ENCODE peak calls at places on chromosomes 3 and 15, in eight cellular contexts. A, G, J, L, Y, P, C and H are unnamed samples. For H3K4me1, the result is how much of the 10 kb centered on the place peaks cover.

GRCh38 chr15:67135494-67135893 is 70.1 kb downstream of the SMAD3 start:
- DNase-seq in A (peak), G (no peak), J (peak), L (peak), Y (no peak), P (no peak), C (peak), H (no peak)

GRCh38 chr3:104750581-104750980 is 616.1 kb upstream of the ALCAM start:
- DNase-seq in A (no peak), G (no peak), J (peak), L (no peak), Y (no peak), P (no peak), C (no peak), H (no peak)

GRCh38 chr3:25899352-25900101 is 109.6 kb downstream of the OXSM start:
- DNase-seq in A (no peak), G (no peak), J (no peak), L (no peak), Y (no peak), P (no peak), C (no peak), H (no peak)

GRCh38 chr15:59941612-59942011 is 62.5 kb upstream of the FOXB1 start:
- DNase-seq in A (no peak), G (no peak), J (no peak), L (no peak), Y (no peak), P (no peak), C (no peak), H (peak)

GRCh38 chr3:59163953-59164352 is 114.1 kb upstream of the CFAP20DC start:
- DNase-seq in A (no peak), G (no peak), J (peak), L (no peak), Y (no peak), P (no peak), C (no peak), H (no peak)

GRCh38 chr3:120796944-120797343 is 54.4 kb downstream of the GTF2E1 start:
- DNase-seq in A (no peak), G (no peak), J (peak), L (no peak), Y (no peak), P (no peak), C (no peak), H (no peak)

GRCh38 chr15:73323956-73324355 is 44.8 kb downstream of the HCN4 start:
- DNase-seq in A (no peak), G (no peak), J (no peak), L (peak), Y (no peak), P (no peak), C (peak), H (no peak)

GRCh38 chr3:102205647-102206046 is 229.2 kb upstream of the ZPLD1 start:
- DNase-seq in A (no peak), G (no peak), J (no peak), L (no peak), Y (no peak), P (no peak), C (peak), H (no peak)

GRCh38 chr15:51737538-51738305 is at the start of gene LYSMD2:
- DNase-seq in A (peak), G (peak), J (peak), L (peak), Y (peak), P (peak), C (peak), H (peak)

GRCh38 chr15:59258317-59258716 is 51.7 kb downstream of the LDHAL6B start:
- DNase-seq in A (no peak), G (no peak), J (no peak), L (no peak), Y (no peak), P (no peak), C (no peak), H (no peak)

GRCh38 chr3:99240700-99241099 is 339.2 kb upstream of the DCBLD2 start:
- DNase-seq in A (no peak), G (no peak), J (peak), L (no peak), Y (no peak), P (no peak), C (no peak), H (no peak)

GRCh38 chr3:133475245-133476010 is 75.6 kb downstream of the BFSP2 start:
- DNase-seq in A (no peak), G (no peak), J (no peak), L (no peak), Y (no peak), P (no peak), C (no peak), H (no peak)

GRCh38 chr15:89441295-89441762 is 55.1 kb downstream of the RHCG start:
- DNase-seq in A (no peak), G (no peak), J (no peak), L (no peak), Y (no peak), P (no peak), C (no peak), H (no peak)

GRCh38 chr3:150149651-150150051 is 179.0 kb upstream of the PFN2 start:
- DNase-seq in A (peak), G (no peak), J (peak), L (no peak), Y (no peak), P (no peak), C (no peak), H (no peak)

GRCh38 chr3:157559401-157559800 is 56.2 kb upstream of the VEPH1 start:
- DNase-seq in A (no peak), G (no peak), J (no peak), L (no peak), Y (no peak), P (no peak), C (no peak), H (no peak)

DNA sequence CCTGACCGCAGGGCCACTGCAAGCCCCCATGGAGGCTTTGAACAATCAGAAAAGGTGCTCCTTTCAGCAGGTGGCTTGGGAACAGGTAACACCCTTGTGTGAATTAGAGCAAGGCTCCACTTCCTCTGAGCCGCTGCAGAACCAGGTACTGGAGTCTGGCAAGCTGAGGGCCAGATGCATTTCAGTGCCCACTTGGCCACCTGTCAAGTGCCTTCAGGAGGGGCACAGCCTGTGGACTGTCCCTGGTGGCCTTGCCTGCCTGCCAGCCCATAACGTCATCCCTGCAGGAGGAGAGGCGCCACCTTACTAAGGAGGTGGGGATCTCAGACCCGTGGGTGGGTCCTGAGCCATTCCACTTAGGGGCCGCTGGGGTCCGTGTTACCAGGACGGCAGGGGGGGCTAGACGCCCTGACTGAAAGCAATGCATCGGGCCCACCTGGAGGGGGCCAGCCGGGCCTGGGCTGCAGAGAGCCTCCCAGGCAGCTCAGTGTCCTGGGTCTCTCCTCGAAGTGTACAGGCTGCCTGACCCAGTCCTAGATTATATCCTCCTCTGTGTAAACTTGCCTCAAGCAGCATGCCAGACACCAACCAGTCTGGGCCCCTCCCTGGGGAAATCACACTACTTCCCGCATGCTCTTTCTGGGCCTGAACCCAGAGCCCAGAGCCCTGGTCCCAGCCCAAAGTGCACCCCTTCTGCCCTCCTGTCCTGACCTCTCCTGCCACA is 16.1 kb downstream of the SPTBN5 start:
- DNase-seq in A (no peak), G (no peak), J (no peak), L (no peak), Y (no peak), P (no peak), C (no peak), H (no peak)
- H3K27ac ChIP-seq in A (no peak), G (no peak), J (no peak), L (no peak), Y (no peak), P (no peak), C (no peak), H (no peak)

GRCh38 chr3:141076821-141077571 is 25.8 kb downstream of the SPSB4 start:
- DNase-seq in A (peak), G (peak), J (peak), L (peak), Y (peak), P (no peak), C (peak), H (no peak)
- H3K4me3 ChIP-seq in A (no peak), G (no peak), J (peak), L (peak), Y (peak), P (no peak), C (peak), H (no peak)

GRCh38 chr3:12947504-12948369 is 106.4 kb upstream of the RPL32 start:
- DNase-seq in A (peak), G (peak), J (peak), L (no peak), Y (peak), P (no peak), C (peak), H (no peak)
- H3K4me1 ChIP-seq in A (under half), G (under half), J (under half), L (under half), Y (under half), P (under half), C (half or more), H (under half)

GRCh38 chr3:128323206-128324081 is 143.2 kb downstream of the DNAJB8 start:
- DNase-seq in A (no peak), G (peak), J (no peak), L (no peak), Y (no peak), P (no peak), C (peak), H (no peak)
- H3K27ac ChIP-seq in A (no peak), G (no peak), J (no peak), L (no peak), Y (no peak), P (no peak), C (no peak), H (no peak)

DNA sequence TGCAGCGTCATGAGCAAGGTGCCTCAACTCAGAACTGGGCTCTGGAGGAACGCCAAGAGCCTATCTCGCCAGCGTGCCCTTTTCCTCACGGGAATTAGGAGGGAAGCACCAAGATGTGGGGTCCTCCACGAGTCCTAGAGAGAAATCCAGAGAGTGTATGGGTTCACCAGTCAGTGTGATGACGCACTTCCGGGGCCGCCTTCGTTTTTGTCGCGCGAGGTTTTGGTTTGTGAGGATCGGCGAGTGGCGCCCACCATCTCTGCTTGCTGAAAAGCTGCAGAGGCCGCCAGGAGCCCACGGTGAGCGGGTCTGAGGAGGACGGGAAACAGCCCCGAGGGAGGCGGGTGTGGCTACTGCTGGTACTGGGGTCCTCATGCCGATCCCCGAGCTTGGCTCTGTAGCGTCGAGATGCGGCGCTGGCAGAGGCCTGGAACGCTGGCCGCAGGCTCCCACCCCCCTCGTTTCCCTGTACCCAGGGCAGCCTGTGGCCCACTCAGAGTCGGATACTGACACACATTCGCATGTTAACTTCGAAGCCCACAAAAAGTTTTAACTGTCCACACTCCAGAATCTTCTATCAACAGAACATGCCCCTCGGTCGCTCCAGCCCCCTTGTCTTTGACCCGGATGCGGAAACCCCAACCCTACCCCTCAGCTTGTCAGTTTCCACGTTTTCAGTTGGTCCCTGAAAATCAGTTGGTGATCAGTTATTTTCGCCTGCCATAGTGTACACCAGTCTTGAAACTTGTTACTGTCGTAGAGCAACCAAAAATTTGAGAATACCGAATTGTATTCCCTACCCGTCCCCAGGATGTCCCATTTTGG is 30.4 kb downstream of the ZNF662 start:
- DNase-seq in A (peak), G (peak), J (peak), L (peak), Y (peak), P (no peak), C (peak), H (no peak)
- H3K4me3 ChIP-seq in A (no peak), G (no peak), J (peak), L (peak), Y (peak), P (peak), C (peak), H (no peak)

GRCh38 chr3:44111482-44111881 is 130.2 kb upstream of the TOPAZ1 start:
- DNase-seq in A (no peak), G (no peak), J (no peak), L (no peak), Y (no peak), P (no peak), C (no peak), H (no peak)
- H3K4me1 ChIP-seq in A (under half), G (under half), J (under half), L (under half), Y (under half), P (under half), C (under half), H (under half)